ENCODE peak calls at places on chromosomes 16 and 17, in nine cellular contexts. O is T-helper 1 cell; F is heart right ventricle; M is transverse colon; S is MV-4-11; I is stomach; E is CD8-positive, alpha-beta memory T cell; V is ELR; R is cardiac muscle cell. G is an unnamed sample.

GRCh38 chr17:45223541-45224528 is 2.1 kb downstream of the FMNL1 start:
- DNase-seq in O (no peak), F (no peak), M (no peak), S (no peak), I (no peak), E (peak), V (no peak), R (no peak), G (no peak)

GRCh38 chr17:77828749-77829539 is 129.6 kb upstream of the TNRC6C start:
- DNase-seq in O (no peak), F (no peak), M (no peak), S (no peak), I (no peak), E (no peak), V (no peak), R (no peak), G (no peak)

GRCh38 chr17:47957591-47958490 is at the start of gene PRR15L:
- DNase-seq in O (no peak), F (no peak), M (peak), S (no peak), I (peak), E (no peak), V (no peak), R (no peak), G (no peak)

GRCh38 chr17:82215095-82215971 is 2.7 kb upstream of the CCDC57 start:
- DNase-seq in O (no peak), F (no peak), M (no peak), S (peak), I (no peak), E (no peak), V (no peak), R (no peak), G (peak)

GRCh38 chr17:76081295-76082210 is 2.6 kb downstream of the ZACN start:
- DNase-seq in O (no peak), F (no peak), M (no peak), S (no peak), I (no peak), E (no peak), V (no peak), R (no peak), G (no peak)

GRCh38 chr17:80760501-80760900 is 215.9 kb downstream of the RPTOR start:
- DNase-seq in O (no peak), F (no peak), M (peak), S (peak), I (peak), E (no peak), V (peak), R (no peak), G (peak)

GRCh38 chr16:66740010-66740409 is 11.4 kb downstream of the DYNC1LI2 start:
- DNase-seq in O (no peak), F (no peak), M (peak), S (peak), I (no peak), E (peak), V (peak), R (peak), G (peak)

GRCh38 chr16:69927056-69927757 is 23.9 kb upstream of the CLEC18A start:
- DNase-seq in O (no peak), F (peak), M (no peak), S (peak), I (no peak), E (no peak), V (no peak), R (peak), G (no peak)

GRCh38 chr16:28289939-28290862 is 2.1 kb upstream of the SBK1 start:
- DNase-seq in O (no peak), F (no peak), M (no peak), S (no peak), I (no peak), E (no peak), V (no peak), R (no peak), G (no peak)

GRCh38 chr16:14018848-14019247 is 52.3 kb upstream of the MRTFB start:
- DNase-seq in O (no peak), F (no peak), M (no peak), S (no peak), I (no peak), E (no peak), V (no peak), R (peak), G (no peak)

GRCh38 chr17:82367724-82368524 is 3.6 kb upstream of the UTS2R start:
- DNase-seq in O (no peak), F (no peak), M (no peak), S (peak), I (no peak), E (no peak), V (peak), R (peak), G (peak)

GRCh38 chr17:4499431-4500187 is 928 bp downstream of the SPNS2 start:
- DNase-seq in O (no peak), F (peak), M (no peak), S (peak), I (no peak), E (no peak), V (no peak), R (no peak), G (peak)

GRCh38 chr16:84514874-84515835 is 10.7 kb upstream of the MEAK7 start:
- DNase-seq in O (peak), F (no peak), M (peak), S (peak), I (peak), E (peak), V (no peak), R (peak), G (peak)

GRCh38 chr17:69643686-69644085 is 229.2 kb downstream of the MAP2K6 start:
- DNase-seq in O (no peak), F (no peak), M (no peak), S (no peak), I (no peak), E (no peak), V (no peak), R (no peak), G (no peak)

GRCh38 chr16:88927010-88927409 is 50.0 kb downstream of the CBFA2T3 start:
- DNase-seq in O (no peak), F (no peak), M (peak), S (no peak), I (no peak), E (no peak), V (no peak), R (no peak), G (no peak)

GRCh38 chr16:7921360-7921759 is 588.7 kb downstream of the RBFOX1 start:
- DNase-seq in O (no peak), F (no peak), M (no peak), S (no peak), I (no peak), E (no peak), V (no peak), R (peak), G (peak)

GRCh38 chr17:78908426-78908825 is 5.4 kb upstream of the CEP295NL start:
- DNase-seq in O (no peak), F (no peak), M (no peak), S (no peak), I (no peak), E (no peak), V (no peak), R (no peak), G (no peak)

GRCh38 chr16:27220527-27220926 is 17.2 kb downstream of the KDM8 start:
- DNase-seq in O (no peak), F (no peak), M (no peak), S (no peak), I (no peak), E (no peak), V (no peak), R (no peak), G (no peak)

GRCh38 chr16:76970745-76971099 is 220.3 kb upstream of the MON1B start:
- DNase-seq in O (no peak), F (no peak), M (no peak), S (no peak), I (no peak), E (no peak), V (no peak), R (no peak), G (no peak)

G was measured in NB4.